ENCODE peak calls at places on chromosomes 1 and 21, in six cellular contexts. T is pons, N is body of pancreas, Q is psoas muscle, F is hypothalamus, L is NCI-H510A. H is an unnamed sample.

GRCh38 chr21:31908106-31909031 is 35.5 kb downstream of the HUNK start:
- DNase-seq in N (peak), F (no peak), T (no peak), L (no peak), Q (no peak), H (no peak)

GRCh38 chr1:109214695-109215623 is 1.2 kb downstream of the SARS1 start:
- DNase-seq in T (peak), N (peak), L (peak), Q (peak), F (no peak), H (no peak)

GRCh38 chr1:10824821-10825540 is 28.5 kb upstream of the CASZ1 start:
- DNase-seq in L (no peak), F (no peak), N (no peak), T (no peak), Q (no peak), H (no peak)

GRCh38 chr1:20609541-20609940 is 20.6 kb downstream of the CDA start:
- DNase-seq in Q (no peak), T (no peak), N (no peak), F (no peak), L (no peak), H (no peak)

GRCh38 chr1:16386454-16387113 is 19.5 kb downstream of the SZRD1 start:
- DNase-seq in L (no peak), Q (peak), N (no peak), T (peak), F (peak), H (no peak)

GRCh38 chr1:210223174-210223904 is 9.3 kb upstream of the SERTAD4 start:
- DNase-seq in N (no peak), Q (no peak), T (no peak), F (no peak), L (no peak), H (no peak)

GRCh38 chr1:165717918-165718515 is 19.7 kb upstream of the ALDH9A1 start:
- DNase-seq in L (no peak), N (peak), Q (no peak), F (peak), T (peak), H (peak)

GRCh38 chr1:56396524-56397067 is 182.8 kb downstream of the PLPP3 start:
- DNase-seq in N (no peak), Q (no peak), F (no peak), T (no peak), L (no peak), H (no peak)

GRCh38 chr1:75908717-75909152 is 23.5 kb downstream of the ASB17 start:
- DNase-seq in F (no peak), T (peak), N (no peak), L (no peak), Q (no peak), H (no peak)

GRCh38 chr1:48693180-48693579 is 83.5 kb downstream of the BEND5 start:
- DNase-seq in Q (no peak), L (no peak), T (no peak), N (no peak), F (no peak), H (no peak)

GRCh38 chr1:56452027-56453011 is 127.0 kb downstream of the PLPP3 start:
- DNase-seq in T (no peak), Q (no peak), L (no peak), N (no peak), F (no peak), H (no peak)

GRCh38 chr21:37210799-37211198 is 56.3 kb downstream of the VPS26C start:
- DNase-seq in T (no peak), Q (no peak), F (no peak), N (no peak), L (no peak), H (no peak)

GRCh38 chr1:64004451-64004850 is 199.0 kb upstream of the UBE2U start:
- DNase-seq in N (no peak), Q (no peak), L (no peak), F (no peak), T (peak), H (no peak)

GRCh38 chr1:200862713-200863415 is 9.9 kb upstream of the GPR25 start:
- DNase-seq in T (no peak), L (no peak), Q (no peak), N (no peak), F (no peak), H (no peak)

GRCh38 chr1:76501136-76501535 is 366.1 kb upstream of the ST6GALNAC5 start:
- DNase-seq in L (no peak), N (no peak), F (no peak), Q (no peak), T (no peak), H (no peak)

GRCh38 chr1:41649445-41650175 is 165.1 kb upstream of the EDN2 start:
- DNase-seq in Q (no peak), T (no peak), N (no peak), L (no peak), F (no peak), H (no peak)

GRCh38 chr1:28118640-28119307 is 30.4 kb upstream of the EYA3 start:
- DNase-seq in Q (no peak), F (no peak), T (no peak), L (no peak), N (no peak), H (no peak)

GRCh38 chr1:10257851-10258250 is 47.5 kb downstream of the KIF1B start:
- DNase-seq in F (no peak), T (no peak), Q (no peak), N (no peak), L (no peak), H (no peak)

GRCh38 chr1:116666747-116667576 is 571 bp downstream of the IGSF3 start:
- DNase-seq in L (no peak), T (no peak), Q (no peak), N (no peak), F (no peak), H (peak)

GRCh38 chr21:42734323-42734971 is 81.0 kb downstream of the PDE9A start:
- DNase-seq in Q (no peak), F (no peak), T (no peak), L (no peak), N (no peak), H (no peak)

GRCh38 chr1:15674760-15675159 is 9.4 kb upstream of the PLEKHM2 start:
- DNase-seq in N (no peak), Q (no peak), L (no peak), F (no peak), T (no peak), H (no peak)

GRCh38 chr1:154176341-154176740 is 15.6 kb downstream of the TPM3 start:
- DNase-seq in T (peak), Q (no peak), N (no peak), L (no peak), F (no peak), H (no peak)

GRCh38 chr1:96236156-96236739 is 485.3 kb upstream of the PTBP2 start:
- DNase-seq in L (no peak), F (peak), T (peak), N (peak), Q (no peak), H (no peak)

GRCh38 chr1:115677570-115677969 is 35.8 kb downstream of the VANGL1 start:
- DNase-seq in L (no peak), T (no peak), N (no peak), Q (no peak), F (no peak), H (no peak)